ENCODE peak calls at places on chromosomes 3 and 15, in ten cellular contexts. G is mucosa of gallbladder; P is fibroblast of lung; R is ecto neural progenitor cell; T is SHP77; U is activated T-helper 1 cell treated with Interleukin-2 at 50 U/mL for 16 hours; A is heart right ventricle; Y is GM18507; N is activated CD4-positive, alpha-beta memory T cell treated with anti-CD3 and anti-CD28 coated beads, Interleukin-2, amount 10 ng/mL, durations not matched to agents 7 days and 5 days; F is neural crest cell. D is an unnamed sample.

GRCh38 chr3:164416491-164417222 is 661.6 kb downstream of the SI start:
- DNase-seq in G (no peak), P (no peak), T (no peak), F (no peak), U (no peak), N (no peak), R (no peak), Y (no peak), A (no peak), D (no peak)

GRCh38 chr15:68208641-68209240 is 3.6 kb upstream of the CALML4 start:
- DNase-seq in A (no peak), Y (no peak), N (peak), R (no peak), U (no peak), T (no peak), P (no peak), F (no peak), G (no peak), D (no peak)

GRCh38 chr3:121999931-122000330 is 22.1 kb downstream of the ILDR1 start:
- DNase-seq in A (no peak), U (no peak), G (no peak), F (no peak), R (no peak), N (no peak), Y (no peak), P (no peak), T (no peak), D (no peak)

GRCh38 chr15:100663066-100663465 is 60.7 kb downstream of the ASB7 start:
- DNase-seq in G (no peak), N (no peak), A (no peak), T (no peak), U (no peak), R (peak), P (no peak), F (no peak), Y (no peak), D (peak)

GRCh38 chr3:81242871-81243270 is 518.6 kb downstream of the GBE1 start:
- DNase-seq in G (no peak), P (peak), N (no peak), F (no peak), U (no peak), A (no peak), Y (no peak), R (no peak), T (peak), D (no peak)

GRCh38 chr3:69086133-69086722 is 1.5 kb downstream of the ARL6IP5 start:
- DNase-seq in A (peak), R (no peak), U (peak), T (peak), P (peak), N (peak), F (no peak), Y (no peak), G (peak), D (no peak)

GRCh38 chr3:25837038-25837437 is 47.1 kb downstream of the OXSM start:
- DNase-seq in T (no peak), A (no peak), U (no peak), R (no peak), P (no peak), F (no peak), G (no peak), N (no peak), Y (no peak), D (no peak)

GRCh38 chr3:15610083-15610482 is 8.5 kb downstream of the BTD start:
- DNase-seq in Y (no peak), P (peak), G (no peak), T (no peak), U (no peak), F (no peak), A (no peak), R (no peak), N (no peak), D (no peak)

GRCh38 chr15:68560501-68561113 is 18.2 kb upstream of the CORO2B start:
- DNase-seq in A (no peak), P (no peak), U (no peak), R (peak), Y (no peak), F (no peak), T (no peak), G (no peak), N (no peak), D (no peak)

GRCh38 chr15:48330045-48330840 is 986 bp upstream of the DUT start:
- DNase-seq in Y (no peak), P (peak), F (no peak), R (no peak), N (no peak), G (no peak), U (no peak), T (no peak), A (no peak), D (no peak)

GRCh38 chr3:61627768-61628185 is 66.4 kb downstream of the PTPRG start:
- DNase-seq in G (peak), N (no peak), A (no peak), F (no peak), Y (no peak), P (peak), U (no peak), R (no peak), T (no peak), D (no peak)

GRCh38 chr15:51908312-51908711 is 63.3 kb downstream of the LEO1 start:
- DNase-seq in G (no peak), T (no peak), Y (no peak), A (no peak), R (no peak), P (peak), F (no peak), U (no peak), N (no peak), D (no peak)

GRCh38 chr15:53453253-53454105 is 306.0 kb downstream of the WDR72 start:
- DNase-seq in N (no peak), R (no peak), U (no peak), F (no peak), T (no peak), Y (no peak), A (no peak), P (no peak), G (peak), D (no peak)

GRCh38 chr15:69703495-69704187 is 251.0 kb downstream of the RPLP1 start:
- DNase-seq in P (no peak), G (no peak), U (no peak), Y (no peak), T (no peak), F (no peak), N (no peak), R (no peak), A (no peak), D (no peak)

GRCh38 chr15:63826513-63826912 is 7.2 kb downstream of the HERC1 start:
- DNase-seq in F (no peak), U (no peak), Y (no peak), R (no peak), P (peak), T (no peak), A (no peak), N (no peak), G (no peak), D (no peak)

GRCh38 chr15:81941479-81941878 is 104.3 kb downstream of the MEX3B start:
- DNase-seq in A (no peak), T (no peak), Y (no peak), G (no peak), R (no peak), U (no peak), F (no peak), N (no peak), P (no peak), D (no peak)